ENCODE peak calls at places on chromosome 2, in four cellular contexts. R is thoracic aorta, B is retinal pigment epithelial cell, A is sigmoid colon. G is an unnamed sample.

GRCh38 chr2:191580581-191580980 is 97.4 kb upstream of the NABP1 start:
- DNase-seq in R (no peak), B (no peak), A (no peak), G (no peak)

GRCh38 chr2:124566518-124566970 is 541.5 kb downstream of the CNTNAP5 start:
- DNase-seq in R (no peak), B (no peak), A (no peak), G (no peak)

GRCh38 chr2:25294573-25295462 is 46.9 kb downstream of the DNMT3A start:
- DNase-seq in R (peak), B (no peak), A (peak), G (no peak)

GRCh38 chr2:55123851-55124269 is 73.6 kb upstream of the RTN4 start:
- DNase-seq in R (no peak), B (no peak), A (no peak), G (no peak)

GRCh38 chr2:24382363-24383021 is 22.2 kb upstream of the ITSN2 start:
- DNase-seq in R (no peak), B (peak), A (peak), G (peak)

GRCh38 chr2:189015378-189015777 is 41.2 kb downstream of the COL3A1 start:
- DNase-seq in R (no peak), B (no peak), A (no peak), G (no peak)

GRCh38 chr2:26585966-26586365 is 55.2 kb downstream of the CIB4 start:
- DNase-seq in R (no peak), B (no peak), A (peak), G (no peak)

GRCh38 chr2:16281451-16282330 is 341.3 kb downstream of the MYCN start:
- DNase-seq in R (no peak), B (peak), A (no peak), G (no peak)

GRCh38 chr2:136359121-136359965 is 241.4 kb upstream of the CXCR4 start:
- DNase-seq in R (no peak), B (no peak), A (no peak), G (no peak)

GRCh38 chr2:50975546-50975945 is 56.4 kb downstream of the NRXN1 start:
- DNase-seq in R (no peak), B (no peak), A (no peak), G (no peak)

GRCh38 chr2:184554736-184555135 is 43.6 kb upstream of the ZNF804A start:
- DNase-seq in R (no peak), B (no peak), A (no peak), G (no peak)

GRCh38 chr2:126905991-126906390 is 7.3 kb downstream of the TEX51 start:
- DNase-seq in R (no peak), B (no peak), A (no peak), G (no peak)

GRCh38 chr2:37982147-37982582 is 57.1 kb downstream of the RMDN2 start:
- DNase-seq in R (no peak), B (no peak), A (peak), G (no peak)

GRCh38 chr2:97774425-97774824 is 61.0 kb downstream of the ZAP70 start:
- DNase-seq in R (no peak), B (no peak), A (no peak), G (no peak)

GRCh38 chr2:26529406-26530070 is 51.6 kb upstream of the OTOF start:
- DNase-seq in R (no peak), B (no peak), A (peak), G (no peak)

GRCh38 chr2:100862081-100862480 is 42.1 kb downstream of the NPAS2 start:
- DNase-seq in R (no peak), B (no peak), A (no peak), G (no peak)

GRCh38 chr2:124988794-124989193 is 963.7 kb downstream of the CNTNAP5 start:
- DNase-seq in R (no peak), B (no peak), A (no peak), G (no peak)

GRCh38 chr2:230885467-230886130 is 20.9 kb downstream of the ITM2C start:
- DNase-seq in R (no peak), B (peak), A (no peak), G (no peak)

GRCh38 chr2:149648282-149649030 is 60.9 kb upstream of the MMADHC start:
- DNase-seq in R (no peak), B (peak), A (peak), G (peak)

GRCh38 chr2:25306767-25307368 is 34.9 kb downstream of the DNMT3A start:
- DNase-seq in R (no peak), B (no peak), A (no peak), G (no peak)

GRCh38 chr2:196479350-196479749 is 160.2 kb upstream of the CCDC150 start:
- DNase-seq in R (no peak), B (no peak), A (no peak), G (peak)

GRCh38 chr2:37582911-37583310 is 88.5 kb downstream of the CDC42EP3 start:
- DNase-seq in R (no peak), B (no peak), A (no peak), G (no peak)

GRCh38 chr2:231709981-231710750 is 1.8 kb downstream of the PTMA start:
- DNase-seq in R (no peak), B (peak), A (peak), G (no peak)

GRCh38 chr2:227818569-227819397 is 5.1 kb downstream of the CCL20 start:
- DNase-seq in R (peak), B (no peak), A (peak), G (no peak)

GRCh38 chr2:207711750-207712487 is 479 bp downstream of the CCNYL1 start:
- DNase-seq in R (peak), B (no peak), A (peak), G (no peak)

GRCh38 chr2:138771534-138771933 is 8.7 kb downstream of the NXPH2 start:
- DNase-seq in R (no peak), B (no peak), A (no peak), G (no peak)

GRCh38 chr2:96161785-96162367 is 16.6 kb upstream of the DUSP2 start:
- DNase-seq in R (no peak), B (no peak), A (no peak), G (no peak)

GRCh38 chr2:97714950-97715652 is 1.7 kb downstream of the ZAP70 start:
- DNase-seq in R (no peak), B (no peak), A (peak), G (no peak)

GRCh38 chr2:159285433-159285832 is 1.1 kb downstream of the WDSUB1 start:
- DNase-seq in R (no peak), B (no peak), A (no peak), G (no peak)

GRCh38 chr2:44768438-44769236 is 172.9 kb upstream of the SIX3 start:
- DNase-seq in R (no peak), B (peak), A (no peak), G (no peak)

GRCh38 chr2:72172478-72172877 is 24.8 kb upstream of the CYP26B1 start:
- DNase-seq in R (no peak), B (no peak), A (no peak), G (no peak)

GRCh38 chr2:112519506-112519905 is 22.8 kb upstream of the POLR1B start:
- DNase-seq in R (no peak), B (no peak), A (no peak), G (no peak)

GRCh38 chr2:15752552-15753232 is 161.0 kb downstream of the DDX1 start:
- DNase-seq in R (no peak), B (no peak), A (no peak), G (no peak)

GRCh38 chr2:60476206-60476946 is 77.1 kb downstream of the BCL11A start:
- DNase-seq in R (no peak), B (no peak), A (no peak), G (no peak)

GRCh38 chr2:240812301-240812680 is 7.7 kb downstream of the KIF1A start:
- DNase-seq in R (no peak), B (no peak), A (peak), G (no peak)

GRCh38 chr2:240810621-240811020 is 9.4 kb downstream of the KIF1A start:
- DNase-seq in R (no peak), B (no peak), A (peak), G (no peak)

GRCh38 chr2:240811346-240812300 is 8.4 kb downstream of the KIF1A start:
- DNase-seq in R (no peak), B (no peak), A (peak), G (no peak)

GRCh38 chr2:240809276-240809675 is 10.7 kb downstream of the KIF1A start:
- DNase-seq in R (no peak), B (no peak), A (peak), G (no peak)

DNA sequence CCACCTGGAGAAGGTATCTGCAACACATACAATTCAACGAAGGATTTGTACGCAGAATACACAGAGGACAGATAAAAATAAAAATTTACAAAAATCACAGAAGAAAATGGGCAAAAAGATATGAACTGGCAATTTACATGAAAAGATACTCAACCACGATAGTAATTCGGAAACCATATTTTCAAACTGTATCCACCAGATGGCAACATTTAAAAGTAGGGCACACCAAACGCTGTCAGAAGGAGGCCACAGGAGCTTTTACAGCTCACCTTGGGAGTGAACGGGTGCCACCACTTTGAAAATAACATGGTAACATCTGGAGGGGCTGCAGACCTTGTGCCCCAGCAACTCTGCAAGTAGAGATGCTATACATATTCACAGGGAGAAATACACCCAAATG is 9.8 kb downstream of the KIF1A start:
- DNase-seq in R (no peak), B (no peak), A (no peak), G (no peak)
- TF ChIP-seq CTCF in R (no peak), B (peak), A (no peak), G (no peak)

GRCh38 chr2:187541086-187542085 is 12.8 kb downstream of the TFPI start:
- DNase-seq in R (no peak), B (peak), A (no peak), G (no peak)
- TF ChIP-seq CTCF in R (no peak), B (no peak), A (no peak), G (no peak)

GRCh38 chr2:238173692-238174091 is 14.9 kb downstream of the ERFE start:
- DNase-seq in R (no peak), B (no peak), A (no peak), G (no peak)
- TF ChIP-seq CTCF in R (no peak), B (peak), A (no peak), G (peak)

DNA sequence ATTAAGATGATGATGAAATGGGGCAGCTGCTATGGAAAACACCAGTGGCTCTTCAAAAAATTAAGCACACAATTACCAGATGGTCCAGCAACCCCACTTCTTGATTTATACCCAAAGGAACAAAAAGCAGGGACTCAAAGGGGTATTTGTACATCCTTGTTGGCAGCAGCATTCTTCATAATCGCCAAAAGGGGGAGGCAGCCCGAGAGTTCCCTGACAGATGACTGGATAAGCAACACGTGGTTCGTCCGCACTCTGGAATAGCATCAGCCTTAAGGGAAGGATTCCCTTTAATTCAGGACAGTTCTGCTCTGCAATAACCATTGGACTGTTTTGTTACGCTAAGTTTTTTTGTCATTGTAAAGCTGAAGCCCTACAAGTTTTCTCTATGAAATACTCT is 76.7 kb upstream of the TWIST2 start:
- DNase-seq in R (no peak), B (no peak), A (no peak), G (no peak)
- TF ChIP-seq CTCF in R (no peak), B (no peak), A (no peak), G (no peak)

DNA sequence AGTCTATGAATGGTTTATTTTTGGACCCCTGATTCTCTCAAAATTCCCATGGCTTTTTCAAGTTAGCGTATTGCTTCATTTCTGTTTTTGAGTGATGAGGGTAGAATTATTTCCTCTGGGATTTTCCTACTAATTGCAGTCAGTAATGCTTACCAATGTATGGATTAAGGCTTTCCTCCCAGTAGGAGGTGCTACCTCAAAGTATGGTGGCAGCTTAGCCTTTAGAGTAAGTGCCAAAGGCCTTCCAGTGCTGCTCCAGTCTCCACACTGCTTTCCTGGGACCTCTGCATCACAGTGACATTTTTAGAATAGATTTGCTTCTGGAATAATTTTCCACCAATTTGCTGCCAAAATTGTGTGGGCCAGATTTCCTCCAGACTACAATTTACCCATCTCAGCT is 16.2 kb upstream of the SSB start:
- DNase-seq in R (no peak), B (no peak), A (no peak), G (no peak)
- TF ChIP-seq CTCF in R (no peak), B (peak), A (no peak), G (no peak)